ENCODE peak calls at places on chromosomes 3 and 15, in ten cellular contexts. P is CD8-positive, alpha-beta T cell; D is neural crest cell; B is fibroblast of pulmonary artery; W is progenitor cell of endocrine pancreas; Z is AG09319; S is OCI-LY7; G is kidney; T is foreskin fibroblast; V is ovary. Y is an unnamed sample.

GRCh38 chr3:72010044-72010443 is 225.1 kb upstream of the PROK2 start:
- DNase-seq in Z (no peak), V (no peak), D (no peak), B (peak), P (no peak), S (no peak), T (peak), G (no peak), W (no peak), Y (no peak)

GRCh38 chr3:174083706-174084105 is 686.2 kb downstream of the NLGN1 start:
- DNase-seq in T (no peak), S (no peak), D (no peak), G (no peak), P (no peak), Z (no peak), V (no peak), W (no peak), B (no peak), Y (no peak)

GRCh38 chr3:130276203-130276803 is 69.2 kb upstream of the COL6A5 start:
- DNase-seq in T (peak), D (peak), W (no peak), G (no peak), Z (peak), V (no peak), P (no peak), B (peak), S (peak), Y (peak)

GRCh38 chr3:71423151-71423906 is 160.2 kb downstream of the FOXP1 start:
- DNase-seq in D (no peak), V (no peak), P (no peak), S (peak), W (no peak), T (peak), G (no peak), Z (no peak), B (peak), Y (no peak)

GRCh38 chr3:69178100-69178499 is 55.7 kb upstream of the LMOD3 start:
- DNase-seq in T (no peak), B (no peak), S (no peak), W (no peak), D (no peak), G (no peak), Z (no peak), V (no peak), P (no peak), Y (no peak)

GRCh38 chr3:61562810-61563613 is 1.6 kb downstream of the PTPRG start:
- DNase-seq in P (no peak), W (peak), S (no peak), B (peak), Z (no peak), T (peak), D (peak), G (peak), V (peak), Y (peak)

GRCh38 chr3:128380719-128381118 is 86.0 kb downstream of the DNAJB8 start:
- DNase-seq in Z (no peak), V (no peak), B (no peak), W (no peak), P (no peak), S (no peak), D (no peak), G (no peak), T (no peak), Y (no peak)

GRCh38 chr3:162390891-162391290 is 894.3 kb downstream of the OTOL1 start:
- DNase-seq in B (peak), Z (no peak), T (peak), V (no peak), W (no peak), D (no peak), P (no peak), S (no peak), G (no peak), Y (no peak)

GRCh38 chr15:90174140-90174891 is 26.8 kb upstream of the SEMA4B start:
- DNase-seq in P (no peak), V (peak), W (no peak), Z (no peak), S (no peak), D (no peak), G (peak), B (peak), T (peak), Y (no peak)

GRCh38 chr15:77504310-77504709 is 83.6 kb downstream of the HMG20A start:
- DNase-seq in T (no peak), S (peak), V (no peak), G (no peak), Z (no peak), P (no peak), B (no peak), D (no peak), W (no peak), Y (no peak)

GRCh38 chr3:85161544-85161943 is 202.8 kb downstream of the CADM2 start:
- DNase-seq in Z (no peak), W (no peak), P (no peak), D (no peak), B (no peak), G (no peak), S (no peak), T (no peak), V (no peak), Y (no peak)

GRCh38 chr3:52532838-52533622 is 627 bp downstream of the NT5DC2 start:
- DNase-seq in D (peak), G (peak), W (no peak), Z (no peak), T (peak), P (no peak), B (peak), S (peak), V (peak), Y (peak)

GRCh38 chr15:75597667-75598341 is 18.7 kb upstream of the PTPN9 start:
- DNase-seq in V (no peak), W (no peak), D (no peak), B (peak), P (no peak), Z (no peak), T (peak), G (no peak), S (peak), Y (no peak)

GRCh38 chr3:52226229-52226817 is 878 bp upstream of the TLR9 start:
- DNase-seq in W (no peak), G (no peak), Z (no peak), T (no peak), D (no peak), B (no peak), S (peak), V (no peak), P (no peak), Y (no peak)

GRCh38 chr15:43900964-43901363 is 74.2 kb downstream of the WDR76 start:
- DNase-seq in W (no peak), D (no peak), P (no peak), S (no peak), V (no peak), B (no peak), Z (no peak), G (no peak), T (no peak), Y (no peak)

GRCh38 chr3:32467333-32468070 is 35.1 kb downstream of the CMTM6 start:
- DNase-seq in P (peak), B (peak), V (peak), D (peak), G (peak), T (peak), S (peak), Z (no peak), W (peak), Y (peak)

GRCh38 chr3:57227930-57228733 is 603 bp downstream of the APPL1 start:
- DNase-seq in V (peak), G (peak), P (peak), T (peak), S (peak), D (peak), W (peak), B (peak), Z (no peak), Y (peak)

GRCh38 chr3:134348524-134348923 is 25.7 kb downstream of the AMOTL2 start:
- DNase-seq in Z (no peak), T (peak), G (no peak), D (no peak), V (no peak), B (no peak), P (no peak), W (no peak), S (no peak), Y (no peak)

GRCh38 chr15:100901296-100901695 is 17.9 kb upstream of the LRRK1 start:
- DNase-seq in V (no peak), B (no peak), W (no peak), S (no peak), D (no peak), Z (no peak), T (no peak), G (no peak), P (no peak), Y (no peak)

GRCh38 chr15:29124581-29125381 is 144.8 kb downstream of the NSMCE3 start:
- DNase-seq in W (no peak), Z (no peak), B (peak), V (no peak), P (no peak), G (peak), S (no peak), D (no peak), T (peak), Y (no peak)

DNA sequence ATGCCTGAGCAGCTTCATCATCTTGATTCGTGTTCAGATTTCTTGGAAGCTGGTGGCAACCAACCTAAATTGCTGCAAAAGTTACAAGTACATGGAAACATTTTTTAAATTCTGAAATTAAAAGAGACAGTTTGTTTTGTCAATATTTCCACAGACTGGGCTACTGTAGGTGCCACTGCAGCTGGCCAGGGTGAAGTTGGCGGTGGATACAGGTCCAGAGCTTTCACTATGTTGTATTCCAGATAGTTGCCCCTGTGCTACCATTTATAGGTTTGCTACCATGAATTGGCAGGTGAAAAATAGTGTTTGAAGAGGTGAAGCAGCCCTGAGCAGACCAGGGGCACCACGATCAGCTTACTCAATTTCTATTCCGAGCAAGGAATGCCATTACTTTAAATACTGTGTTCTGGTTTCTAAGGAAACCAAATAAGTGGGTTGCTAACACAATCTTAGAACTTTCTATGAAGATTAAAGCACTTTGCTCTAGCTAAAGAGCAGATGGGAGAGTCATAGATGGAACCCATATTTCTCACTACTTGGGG is 21.2 kb upstream of the SHC4 start:
- DNase-seq in Z (no peak), T (peak), P (no peak), G (no peak), S (no peak), D (no peak), B (peak), V (no peak), W (no peak), Y (no peak)
- TF ChIP-seq CTCF in Z (no peak), T (no peak), P (no peak), G (no peak), S (no peak), D (no peak), B (no peak), V (no peak), W (no peak), Y (no peak)

GRCh38 chr3:79845546-79845945 is 77.7 kb upstream of the ROBO1 start:
- DNase-seq in S (no peak), G (no peak), D (no peak), W (no peak), B (no peak), T (no peak), P (no peak), Z (no peak), V (no peak), Y (no peak)

GRCh38 chr3:79844176-79844575 is 76.4 kb upstream of the ROBO1 start:
- DNase-seq in T (no peak), D (no peak), S (no peak), P (no peak), W (no peak), V (no peak), Z (no peak), G (no peak), B (no peak), Y (no peak)

GRCh38 chr3:79847928-79848327 is 80.1 kb upstream of the ROBO1 start:
- DNase-seq in B (no peak), P (no peak), V (no peak), S (no peak), G (no peak), W (no peak), D (no peak), T (no peak), Z (no peak), Y (no peak)

GRCh38 chr3:79843180-79843579 is 75.4 kb upstream of the ROBO1 start:
- DNase-seq in B (peak), D (no peak), G (no peak), S (no peak), W (no peak), T (no peak), P (no peak), Z (no peak), V (no peak), Y (no peak)

DNA sequence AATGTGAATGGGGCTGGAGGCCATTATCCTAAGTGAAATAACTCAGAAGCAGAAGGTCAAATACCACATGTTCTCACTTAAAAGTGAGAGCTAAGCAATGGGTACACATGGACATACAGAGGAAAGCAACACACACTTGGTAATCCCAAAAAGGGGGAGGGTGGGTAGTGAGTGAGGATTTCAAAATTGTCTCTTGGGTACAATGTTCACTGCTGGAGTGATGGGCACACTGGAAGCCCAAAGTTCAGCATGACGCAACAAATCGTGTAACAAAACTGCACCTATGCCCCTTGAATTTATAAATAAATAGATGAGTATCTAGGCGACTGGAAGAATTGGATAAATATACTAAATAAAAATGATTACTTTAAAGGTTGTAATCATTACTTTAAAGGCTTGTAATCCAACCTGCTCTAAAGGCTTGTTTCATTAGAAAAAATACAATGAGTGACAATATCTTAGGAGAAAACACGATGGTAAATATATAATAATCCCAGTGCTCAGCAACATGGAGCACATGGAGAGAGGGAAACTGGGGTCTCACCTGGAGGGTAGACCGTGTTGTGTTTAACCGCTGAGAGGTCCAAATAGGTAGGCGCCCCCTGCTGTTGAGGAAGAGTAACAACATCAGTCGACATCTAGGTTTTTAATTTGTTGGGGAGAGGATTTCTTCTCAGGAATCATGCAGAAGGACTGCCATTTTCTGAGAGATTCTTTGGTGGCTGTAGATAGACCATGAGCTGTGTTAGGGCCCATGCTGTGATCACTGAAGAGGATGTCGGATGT is 78.5 kb upstream of the ROBO1 start:
- DNase-seq in P (no peak), D (peak), V (no peak), W (no peak), B (no peak), Z (no peak), S (peak), T (no peak), G (no peak), Y (peak)
- TF ChIP-seq CTCF in P (no peak), D (peak), V (no peak), W (peak), B (peak), Z (peak), S (peak), T (no peak), G (no peak), Y (peak)

GRCh38 chr3:66953934-66954333 is 44.2 kb upstream of the KBTBD8 start:
- DNase-seq in S (no peak), P (no peak), V (no peak), D (no peak), Z (no peak), G (no peak), W (no peak), T (no peak), B (no peak), Y (no peak)

GRCh38 chr3:66948853-66949252 is 49.3 kb upstream of the KBTBD8 start:
- DNase-seq in B (no peak), D (no peak), S (no peak), V (no peak), Z (no peak), T (no peak), P (no peak), W (no peak), G (no peak), Y (no peak)

GRCh38 chr3:66949898-66950297 is 48.2 kb upstream of the KBTBD8 start:
- DNase-seq in D (no peak), V (no peak), Z (no peak), S (no peak), G (no peak), P (no peak), B (no peak), W (no peak), T (no peak), Y (no peak)

GRCh38 chr3:66948041-66948440 is 50.1 kb upstream of the KBTBD8 start:
- DNase-seq in Z (no peak), S (no peak), P (no peak), V (no peak), G (no peak), D (no peak), T (no peak), B (no peak), W (no peak), Y (no peak)
- TF ChIP-seq CTCF in Z (no peak), S (no peak), P (no peak), V (no peak), G (no peak), D (no peak), T (no peak), B (no peak), W (no peak), Y (no peak)

GRCh38 chr3:77506384-77506783 is 466.5 kb downstream of the ROBO2 start:
- DNase-seq in S (no peak), V (no peak), P (no peak), G (no peak), Z (no peak), B (no peak), W (no peak), D (no peak), T (peak), Y (no peak)
- TF ChIP-seq CTCF in S (no peak), V (no peak), P (no peak), G (no peak), Z (no peak), B (no peak), W (no peak), D (no peak), T (no peak), Y (no peak)

GRCh38 chr15:99731336-99732267 is 1.6 kb downstream of the LYSMD4 start:
- DNase-seq in T (no peak), B (peak), S (no peak), V (no peak), G (peak), Z (no peak), D (no peak), W (no peak), P (no peak), Y (no peak)

GRCh38 chr15:99734575-99734974 is 1.3 kb upstream of the LYSMD4 start:
- DNase-seq in Z (no peak), V (no peak), B (no peak), W (no peak), P (no peak), G (no peak), S (no peak), D (no peak), T (no peak), Y (no peak)

GRCh38 chr15:99732268-99732641 is 982 bp downstream of the LYSMD4 start:
- DNase-seq in P (no peak), V (no peak), T (peak), Z (peak), G (no peak), W (no peak), D (no peak), S (no peak), B (peak), Y (no peak)

GRCh38 chr15:99732711-99733267 is 448 bp downstream of the LYSMD4 start:
- DNase-seq in G (peak), Z (no peak), D (no peak), S (peak), P (no peak), T (peak), W (peak), B (no peak), V (no peak), Y (peak)

DNA sequence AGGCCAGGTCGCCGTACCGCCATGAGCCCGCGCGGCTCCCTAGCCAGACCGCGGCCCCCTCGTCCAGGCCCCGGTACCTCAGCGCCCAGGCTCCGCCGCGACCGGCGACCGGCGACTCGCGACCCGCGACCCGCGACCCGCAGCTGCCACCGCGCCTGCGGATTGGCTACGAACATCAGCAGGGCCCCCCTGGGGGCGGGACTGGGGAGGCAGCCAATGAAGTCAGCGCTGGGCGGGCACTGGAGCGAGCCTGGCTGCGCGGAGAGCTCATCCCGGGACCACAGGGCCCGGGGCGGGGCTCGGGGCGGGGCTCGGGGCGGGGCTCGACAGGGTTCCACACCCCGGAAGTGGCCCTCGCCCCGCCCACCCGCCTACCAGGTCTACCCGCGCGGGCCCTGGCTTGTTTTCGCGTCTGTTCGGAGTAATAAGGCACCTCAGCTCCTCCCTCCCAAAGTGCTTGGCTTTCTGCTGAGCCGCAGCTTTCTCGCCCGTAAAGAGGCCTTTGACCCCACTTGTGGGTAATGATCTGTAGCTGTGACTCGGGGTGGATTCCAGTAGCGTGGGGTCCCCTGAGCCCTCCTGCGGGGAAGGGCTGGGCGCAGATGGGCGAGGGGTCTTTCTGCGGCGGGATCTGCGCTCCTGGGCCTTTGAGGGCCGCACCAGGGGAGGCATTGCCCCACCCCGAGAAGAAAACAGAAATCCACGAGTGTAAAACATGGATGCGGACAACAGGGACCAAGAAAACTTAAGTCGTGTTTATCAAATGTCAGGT is at the start of gene LYSMD4:
- DNase-seq in Z (peak), P (peak), T (peak), S (peak), G (peak), V (peak), W (peak), D (peak), B (peak), Y (peak)
- TF ChIP-seq CTCF in Z (no peak), P (no peak), T (no peak), S (no peak), G (peak), V (no peak), W (no peak), D (no peak), B (no peak), Y (no peak)

GRCh38 chr15:39960411-39960810 is 26.5 kb downstream of the EIF2AK4 start:
- DNase-seq in S (no peak), Z (no peak), P (no peak), D (no peak), G (no peak), B (no peak), V (no peak), T (no peak), W (no peak), Y (no peak)

GRCh38 chr15:39961051-39961450 is 27.1 kb downstream of the EIF2AK4 start:
- DNase-seq in B (no peak), G (no peak), V (no peak), P (no peak), D (no peak), T (peak), W (no peak), S (no peak), Z (peak), Y (no peak)

GRCh38 chr15:39966521-39966920 is 32.6 kb downstream of the EIF2AK4 start:
- DNase-seq in V (no peak), S (no peak), D (no peak), G (no peak), B (no peak), P (no peak), Z (no peak), T (no peak), W (no peak), Y (no peak)

GRCh38 chr15:39959411-39959810 is 25.5 kb downstream of the EIF2AK4 start:
- DNase-seq in T (no peak), W (no peak), G (no peak), D (no peak), S (no peak), B (peak), P (no peak), Z (no peak), V (no peak), Y (no peak)

GRCh38 chr15:39963806-39964205 is 29.9 kb downstream of the EIF2AK4 start:
- DNase-seq in G (no peak), D (no peak), S (no peak), V (no peak), T (peak), B (no peak), W (no peak), Z (peak), P (no peak), Y (no peak)
- TF ChIP-seq CTCF in G (no peak), D (no peak), S (no peak), V (no peak), T (no peak), B (no peak), W (no peak), Z (no peak), P (no peak), Y (no peak)

Y was measured in GM20000.